ENCODE peak calls at places on chromosomes 5 and 9, in five cellular contexts. I is esophagus squamous epithelium, J is adrenal gland, A is gastrocnemius medialis, S is heart left ventricle. N is an unnamed sample.
A peak's percentile ranks its signal among the peaks of the same experiment; 100 is the strongest.

GRCh38 chr9:94156549-94157407 is 72.5 kb downstream of the PTPDC1 start:
- DNase-seq in I (no peak), S (peak; percentile 91), A (peak; percentile 77), J (peak; percentile 88), N (peak; percentile 92)

GRCh38 chr9:132183134-132183533 is 21.3 kb downstream of the NTNG2 start:
- DNase-seq in J (peak; percentile 64), I (no peak), A (no peak), S (no peak), N (no peak)

GRCh38 chr9:125380406-125380805 is 118.8 kb downstream of the GAPVD1 start:
- DNase-seq in A (no peak), S (no peak), I (no peak), J (no peak), N (no peak)

GRCh38 chr9:27469583-27469982 is 54.5 kb upstream of the IFNK start:
- DNase-seq in I (no peak), A (no peak), J (no peak), S (no peak), N (no peak)

GRCh38 chr9:137304383-137305059 is 2.5 kb upstream of the NRARP start:
- DNase-seq in A (no peak), I (no peak), S (peak; percentile 25), J (no peak), N (no peak)

GRCh38 chr5:77249475-77249874 is 39.0 kb downstream of the PDE8B start:
- DNase-seq in S (no peak), J (no peak), A (no peak), I (no peak), N (no peak)

GRCh38 chr9:132190966-132191365 is 29.1 kb downstream of the NTNG2 start:
- DNase-seq in I (no peak), J (no peak), S (no peak), A (no peak), N (no peak)

GRCh38 chr5:125510651-125511050 is 764.2 kb upstream of the ZNF608 start:
- DNase-seq in A (no peak), S (no peak), I (no peak), J (no peak), N (no peak)

GRCh38 chr9:133874061-133874638 is 118.0 kb downstream of the VAV2 start:
- DNase-seq in I (no peak), J (peak; percentile 87), S (no peak), A (no peak), N (no peak)

GRCh38 chr9:136486131-136486530 is 3.3 kb upstream of the SEC16A start:
- DNase-seq in S (no peak), J (no peak), A (no peak), I (no peak), N (no peak)

GRCh38 chr5:41908374-41909079 is 4.4 kb downstream of the RIMOC1 start:
- DNase-seq in J (no peak), I (no peak), S (no peak), A (no peak), N (no peak)

GRCh38 chr5:1746371-1747078 is 53.1 kb downstream of the MRPL36 start:
- DNase-seq in A (peak; percentile 3), S (no peak), J (no peak), I (no peak), N (no peak)

GRCh38 chr5:85458319-85458718 is 1073.6 kb upstream of the EDIL3 start:
- DNase-seq in A (no peak), S (no peak), J (no peak), I (no peak), N (no peak)

GRCh38 chr9:94807556-94807955 is 81.1 kb downstream of the AOPEP start:
- DNase-seq in J (no peak), S (no peak), I (no peak), A (no peak), N (no peak)

GRCh38 chr9:95425910-95426551 is 90.7 kb downstream of the PTCH1 start:
- DNase-seq in A (no peak), S (no peak), I (no peak), J (no peak), N (no peak)

GRCh38 chr5:36763454-36763853 is 113.1 kb upstream of the NIPBL start:
- DNase-seq in I (no peak), S (no peak), J (no peak), A (no peak), N (no peak)

GRCh38 chr9:127567119-127567897 is 44.8 kb upstream of the STXBP1 start:
- DNase-seq in I (no peak), J (peak; percentile 86), S (peak; percentile 78), A (peak; percentile 41), N (peak; percentile 78)

GRCh38 chr5:160929343-160929742 is 77.3 kb upstream of the ATP10B start:
- DNase-seq in S (no peak), J (no peak), A (no peak), I (no peak), N (no peak)

GRCh38 chr9:79847074-79847473 is 275.3 kb downstream of the TLE4 start:
- DNase-seq in I (no peak), J (no peak), A (no peak), S (no peak), N (no peak)

GRCh38 chr5:32074401-32074800 is 99.7 kb downstream of the GOLPH3 start:
- DNase-seq in S (peak; percentile 66), J (no peak), I (no peak), A (no peak), N (no peak)

GRCh38 chr5:117318528-117318927 is 743.9 kb upstream of the SEMA6A start:
- DNase-seq in S (no peak), I (no peak), A (no peak), J (no peak), N (no peak)

GRCh38 chr5:172841-173251 is 18.4 kb upstream of the LRRC14B start:
- DNase-seq in I (no peak), S (no peak), J (no peak), A (no peak), N (no peak)

GRCh38 chr9:131179561-131180219 is 54.3 kb downstream of the NUP214 start:
- DNase-seq in I (no peak), J (no peak), S (no peak), A (no peak), N (no peak)

GRCh38 chr5:107476783-107477182 is 194.0 kb downstream of the EFNA5 start:
- DNase-seq in S (no peak), I (no peak), A (no peak), J (no peak), N (no peak)

GRCh38 chr5:65722575-65723424 is 795 bp downstream of the NLN start:
- DNase-seq in S (peak; percentile 28), I (no peak), A (peak; percentile 29), J (no peak), N (no peak)

GRCh38 chr5:65721775-65722574 is at the start of the genes NLN and SGTB:
- DNase-seq in J (peak; percentile 84), I (peak; percentile 21), S (peak; percentile 90), A (peak; percentile 79), N (peak; percentile 80)

GRCh38 chr5:65718576-65719310 is 3.2 kb downstream of the SGTB start:
- DNase-seq in A (no peak), J (no peak), I (no peak), S (no peak), N (no peak)

DNA sequence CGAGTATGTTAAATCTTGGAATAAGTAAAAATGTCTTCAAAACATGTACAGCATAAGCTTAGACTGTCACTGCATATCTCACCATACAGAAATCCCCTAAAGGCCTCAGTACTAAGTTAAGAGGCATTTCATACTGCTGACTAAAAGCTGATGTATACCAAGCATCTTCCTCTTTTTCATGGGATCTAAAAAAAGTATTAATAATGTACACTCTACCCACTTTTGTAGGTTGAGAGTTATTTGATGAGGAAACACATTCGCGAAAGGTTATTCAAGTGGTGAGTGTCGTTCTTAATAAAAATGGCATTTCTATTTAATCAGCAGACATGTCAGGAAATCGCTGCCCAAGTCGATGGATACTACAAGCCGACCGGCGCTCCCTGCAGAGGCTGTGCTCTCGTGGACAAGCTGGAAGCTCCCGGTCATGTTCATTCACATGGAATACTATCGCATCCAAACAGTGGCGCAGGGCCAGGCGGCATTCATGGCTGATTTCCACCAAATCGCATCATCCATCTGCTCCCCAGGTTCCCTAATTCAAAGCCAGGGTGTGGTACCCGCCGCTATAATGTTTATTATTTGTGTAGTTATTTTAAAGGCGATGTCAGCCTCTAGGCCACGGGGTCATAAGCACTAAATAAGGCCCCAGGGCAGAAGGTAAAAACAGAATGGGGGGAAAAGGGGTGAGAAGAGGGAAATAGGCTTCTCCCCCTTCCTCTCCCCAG is 697 bp downstream of the SGTB start:
- DNase-seq in J (peak; percentile 84), I (no peak), A (peak; percentile 44), S (peak; percentile 66), N (peak; percentile 68)
- H3K27ac ChIP-seq in J (peak overlapping the region; percentile 66), I (peak overlapping the region; percentile 91), A (peak overlapping the region; percentile 87), S (peak overlapping the region; percentile 87), N (peak overlapping the region; percentile 75)

DNA sequence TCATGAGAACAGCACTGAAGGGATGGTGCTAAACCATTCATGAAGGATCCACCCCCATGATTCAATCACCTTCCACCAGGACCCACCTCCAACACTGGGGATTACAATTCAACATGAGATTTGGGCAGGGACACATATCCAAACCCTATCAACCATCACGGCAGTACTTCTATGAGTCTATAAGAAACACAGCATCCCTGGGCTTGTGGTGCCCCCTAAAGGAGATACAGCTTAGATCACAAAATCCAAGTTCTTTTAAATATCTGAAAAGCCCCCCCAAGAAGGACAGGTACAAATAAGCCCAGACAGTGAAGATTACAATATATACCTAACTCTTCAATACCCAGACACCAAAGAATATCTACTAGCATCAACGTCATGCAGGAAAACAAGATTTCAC is 233.7 kb upstream of the ADRA1B start:
- DNase-seq in J (no peak), A (no peak), S (no peak), I (no peak), N (no peak)
- TF ChIP-seq CTCF in J (no peak), A (no peak), S (peak; percentile 7), I (no peak), N (no peak)

DNA sequence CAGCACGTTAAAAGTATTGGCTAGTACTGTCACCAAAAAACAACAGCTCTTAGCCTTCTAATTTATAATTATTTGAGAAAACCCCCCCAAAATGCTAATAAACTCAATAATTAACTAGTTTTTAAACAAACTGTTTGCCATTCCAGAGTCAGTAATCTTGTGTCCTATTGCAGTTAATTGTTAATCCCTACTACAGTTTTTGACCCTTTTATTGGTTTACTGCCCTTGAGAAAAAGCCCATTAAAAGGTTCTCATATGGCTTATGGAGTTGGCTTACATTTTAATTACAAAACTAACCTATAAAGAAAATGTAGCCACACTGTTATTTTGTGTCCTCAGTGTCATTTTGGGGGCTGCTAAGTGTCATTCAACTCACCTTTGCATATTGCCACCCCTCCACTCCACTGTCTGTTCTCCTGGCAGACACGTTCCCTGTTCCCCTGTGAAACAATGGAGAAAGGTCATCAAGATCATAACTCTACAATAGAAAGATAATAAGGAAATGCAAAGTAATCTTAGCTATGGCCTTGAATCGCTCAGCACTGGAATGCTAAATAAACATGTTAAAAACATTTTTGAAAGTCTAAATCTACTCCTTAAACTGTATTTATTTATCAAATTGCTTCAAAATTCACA is 51.6 kb upstream of the TXNDC8 start:
- DNase-seq in J (no peak), S (no peak), I (no peak), A (no peak), N (no peak)
- H3K27me3 ChIP-seq in J (no peaks in the 10 kb centered on the region), S (no peaks in the 10 kb centered on the region), I (no peaks in the 10 kb centered on the region), A (no peaks in the 10 kb centered on the region), N (no peaks in the 10 kb centered on the region)

GRCh38 chr5:178129296-178129695 is 1.5 kb upstream of the RMND5B start:
- DNase-seq in A (no peak), S (no peak), J (no peak), I (no peak), N (no peak)

GRCh38 chr5:178130576-178131445 is at the start of gene RMND5B:
- DNase-seq in S (peak; percentile 90), J (peak; percentile 87), I (no peak), A (peak; percentile 80), N (peak; percentile 81)

GRCh38 chr5:178136990-178137389 is 6.2 kb downstream of the RMND5B start:
- DNase-seq in I (no peak), S (no peak), J (no peak), A (no peak), N (no peak)

GRCh38 chr5:178126556-178126955 is 4.3 kb upstream of the RMND5B start:
- DNase-seq in A (no peak), S (no peak), I (no peak), J (no peak), N (no peak)

GRCh38 chr5:178131446-178131996 is 707 bp downstream of the RMND5B start:
- DNase-seq in A (no peak), J (no peak), S (no peak), I (no peak), N (no peak)
- H3K27ac ChIP-seq in A (peak overlapping the region; percentile 95), J (peak overlapping the region; percentile 89), S (peak overlapping the region; percentile 93), I (peak overlapping the region; percentile 97), N (peak overlapping the region; percentile 95)